ENCODE peak calls at places on chromosomes 2 and 18, in ten cellular contexts. I is AG04450; H is cardiac muscle cell; P is left ventricle myocardium inferior; D is stimulated activated CD4-positive, alpha-beta T cell treated with anti-CD3 and anti-CD28 coated beads, TNF-alpha, amount 100 ng/mL, for 1 hour; M is GM18507; N is H9; V is Ammon's horn; B is EH; E is activated CD4-positive, alpha-beta T cell treated with anti-CD3 and anti-CD28 coated beads, Interleukin-2, amount 50 U/mL, for 1 hour. F is an unnamed sample.

GRCh38 chr2:140262908-140263307 is 1482.7 kb upstream of the NXPH2 start:
- DNase-seq in I (no peak), H (no peak), P (no peak), D (no peak), M (no peak), N (no peak), V (no peak), B (no peak), E (no peak), F (no peak)

GRCh38 chr18:41731887-41732286 is 223.1 kb upstream of the PIK3C3 start:
- DNase-seq in I (no peak), H (peak), P (no peak), D (no peak), M (no peak), N (no peak), V (no peak), B (no peak), E (no peak), F (no peak)

GRCh38 chr2:197804758-197805597 is 585 bp downstream of the PLCL1 start:
- DNase-seq in I (no peak), H (peak), P (peak), D (peak), M (no peak), N (peak), V (peak), B (peak), E (peak), F (peak)

GRCh38 chr2:217903859-217904613 is 98.8 kb downstream of the TNS1 start:
- DNase-seq in I (no peak), H (peak), P (peak), D (no peak), M (no peak), N (no peak), V (peak), B (peak), E (no peak), F (no peak)

GRCh38 chr2:45009928-45010705 is 865 bp upstream of the SIX2 start:
- DNase-seq in I (no peak), H (peak), P (peak), D (no peak), M (no peak), N (no peak), V (no peak), B (peak), E (no peak), F (no peak)

GRCh38 chr2:25697559-25698341 is 24.4 kb upstream of the DTNB start:
- DNase-seq in I (no peak), H (peak), P (no peak), D (no peak), M (no peak), N (peak), V (no peak), B (peak), E (no peak), F (no peak)

GRCh38 chr2:27717070-27717453 is 53.4 kb downstream of the SLC4A1AP start:
- DNase-seq in I (no peak), H (peak), P (peak), D (no peak), M (no peak), N (no peak), V (peak), B (peak), E (no peak), F (no peak)

GRCh38 chr2:236959876-236960275 is 125.8 kb upstream of the COPS8 start:
- DNase-seq in I (no peak), H (no peak), P (no peak), D (no peak), M (no peak), N (no peak), V (no peak), B (no peak), E (no peak), F (no peak)

GRCh38 chr2:11312770-11313471 is 31.5 kb downstream of the ROCK2 start:
- DNase-seq in I (no peak), H (no peak), P (no peak), D (no peak), M (no peak), N (no peak), V (no peak), B (no peak), E (no peak), F (no peak)

GRCh38 chr2:10043256-10043905 is at the start of gene KLF11:
- DNase-seq in I (no peak), H (peak), P (peak), D (peak), M (peak), N (peak), V (peak), B (peak), E (peak), F (peak)

GRCh38 chr2:8684885-8685696 is 3.2 kb downstream of the ID2 start:
- DNase-seq in I (no peak), H (peak), P (peak), D (peak), M (no peak), N (peak), V (peak), B (peak), E (peak), F (peak)

GRCh38 chr2:146734791-146735190 is 1110.0 kb upstream of the ACVR2A start:
- DNase-seq in I (no peak), H (no peak), P (no peak), D (no peak), M (no peak), N (no peak), V (no peak), B (no peak), E (no peak), F (no peak)

GRCh38 chr18:13392029-13392750 is 173.6 kb downstream of the LDLRAD4 start:
- DNase-seq in I (no peak), H (no peak), P (no peak), D (no peak), M (no peak), N (no peak), V (no peak), B (no peak), E (no peak), F (no peak)

GRCh38 chr2:28752608-28752984 is 966 bp downstream of the PPP1CB start:
- DNase-seq in I (no peak), H (peak), P (no peak), D (no peak), M (no peak), N (no peak), V (peak), B (no peak), E (no peak), F (no peak)

GRCh38 chr2:239309398-239310245 is 91.2 kb downstream of the HDAC4 start:
- DNase-seq in I (no peak), H (no peak), P (no peak), D (no peak), M (no peak), N (peak), V (no peak), B (no peak), E (no peak), F (no peak)

GRCh38 chr2:95530734-95531133 is 46.2 kb upstream of the TRIM43B start:
- DNase-seq in I (peak), H (peak), P (no peak), D (no peak), M (peak), N (no peak), V (no peak), B (peak), E (no peak), F (no peak)

GRCh38 chr2:239717706-239718105 is 307.4 kb downstream of the NDUFA10 start:
- DNase-seq in I (no peak), H (no peak), P (no peak), D (no peak), M (no peak), N (peak), V (no peak), B (no peak), E (no peak), F (no peak)

GRCh38 chr2:105406221-105406620 is 7.4 kb upstream of the FHL2 start:
- DNase-seq in I (no peak), H (peak), P (no peak), D (no peak), M (no peak), N (no peak), V (no peak), B (peak), E (no peak), F (no peak)

GRCh38 chr2:119431976-119432881 is 575 bp downstream of the TMEM37 start:
- DNase-seq in I (no peak), H (peak), P (no peak), D (no peak), M (no peak), N (peak), V (peak), B (peak), E (no peak), F (no peak)

GRCh38 chr2:28754321-28754720 is 2.7 kb downstream of the PPP1CB start:
- DNase-seq in I (no peak), H (peak), P (no peak), D (no peak), M (no peak), N (no peak), V (no peak), B (peak), E (no peak), F (no peak)

GRCh38 chr2:170052151-170052550 is 125.8 kb upstream of the MYO3B start:
- DNase-seq in I (no peak), H (peak), P (no peak), D (no peak), M (no peak), N (no peak), V (no peak), B (peak), E (no peak), F (no peak)

GRCh38 chr2:70672990-70673647 is 94.9 kb downstream of the ADD2 start:
- DNase-seq in I (no peak), H (no peak), P (no peak), D (no peak), M (no peak), N (peak), V (no peak), B (no peak), E (no peak), F (no peak)

GRCh38 chr18:22935431-22935830 is 2.3 kb downstream of the RBBP8 start:
- DNase-seq in I (no peak), H (no peak), P (no peak), D (no peak), M (no peak), N (no peak), V (no peak), B (no peak), E (no peak), F (no peak)

GRCh38 chr2:118186858-118187254 is 98.6 kb downstream of the INSIG2 start:
- DNase-seq in I (no peak), H (no peak), P (no peak), D (no peak), M (no peak), N (no peak), V (no peak), B (no peak), E (no peak), F (no peak)

GRCh38 chr2:241769819-241770184 is 6.8 kb upstream of the GAL3ST2 start:
- DNase-seq in I (no peak), H (no peak), P (no peak), D (no peak), M (no peak), N (no peak), V (no peak), B (no peak), E (no peak), F (no peak)

GRCh38 chr2:241035142-241035817 is 36.9 kb downstream of the SNED1 start:
- DNase-seq in I (no peak), H (no peak), P (no peak), D (no peak), M (no peak), N (peak), V (no peak), B (no peak), E (peak), F (no peak)

GRCh38 chr2:221451836-221452774 is 120.0 kb downstream of the EPHA4 start:
- DNase-seq in I (no peak), H (no peak), P (no peak), D (no peak), M (no peak), N (no peak), V (no peak), B (no peak), E (no peak), F (no peak)

GRCh38 chr2:3827673-3828575 is 124.5 kb downstream of the DCDC2C start:
- DNase-seq in I (peak), H (peak), P (no peak), D (no peak), M (no peak), N (no peak), V (peak), B (no peak), E (no peak), F (no peak)

GRCh38 chr2:150211164-150211631 is 276.3 kb downstream of the RND3 start:
- DNase-seq in I (peak), H (peak), P (no peak), D (no peak), M (no peak), N (no peak), V (no peak), B (peak), E (no peak), F (no peak)

GRCh38 chr2:168699834-168700417 is 102.5 kb upstream of the NOSTRIN start:
- DNase-seq in I (peak), H (peak), P (peak), D (no peak), M (no peak), N (no peak), V (peak), B (peak), E (no peak), F (no peak)

GRCh38 chr18:24841536-24841935 is 381.1 kb downstream of the HRH4 start:
- DNase-seq in I (no peak), H (no peak), P (no peak), D (no peak), M (no peak), N (no peak), V (no peak), B (no peak), E (no peak), F (no peak)

GRCh38 chr2:231394201-231395141 is 1.0 kb upstream of the B3GNT7 start:
- DNase-seq in I (no peak), H (no peak), P (no peak), D (no peak), M (peak), N (peak), V (no peak), B (no peak), E (no peak), F (no peak)

GRCh38 chr2:99380376-99381010 is 43.3 kb downstream of the EIF5B start:
- DNase-seq in I (no peak), H (no peak), P (no peak), D (no peak), M (no peak), N (no peak), V (no peak), B (peak), E (no peak), F (no peak)

F was measured in activated naive CD4-positive, alpha-beta T cell.